ENCODE peak calls at places on chromosomes 11 and 22, in six cellular contexts. One of them, this sample, is unnamed.

GRCh38 chr11:9752091-9752490 is 88.2 kb downstream of the SWAP70 start:
- DNase-seq in CD8-positive, alpha-beta T cell: no peak
- DNase-seq in IMR-90: peak
- DNase-seq in AG10803: no peak
- DNase-seq in foreskin fibroblast: peak
- DNase-seq in neural progenitor cell: no peak
- DNase-seq in this sample: no peak

GRCh38 chr11:65522640-65523322 is 2.1 kb upstream of the SCYL1 start:
- DNase-seq in CD8-positive, alpha-beta T cell: no peak
- DNase-seq in IMR-90: no peak
- DNase-seq in AG10803: no peak
- DNase-seq in foreskin fibroblast: no peak
- DNase-seq in neural progenitor cell: no peak
- DNase-seq in this sample: peak

GRCh38 chr11:25068451-25068850 is 571.6 kb downstream of the LUZP2 start:
- DNase-seq in CD8-positive, alpha-beta T cell: no peak
- DNase-seq in AG10803: no peak
- DNase-seq in IMR-90: no peak
- DNase-seq in foreskin fibroblast: no peak
- DNase-seq in neural progenitor cell: no peak
- DNase-seq in this sample: no peak

GRCh38 chr22:45717787-45718186 is 46.2 kb downstream of the ATXN10 start:
- DNase-seq in neural progenitor cell: no peak
- DNase-seq in foreskin fibroblast: peak
- DNase-seq in AG10803: peak
- DNase-seq in CD8-positive, alpha-beta T cell: no peak
- DNase-seq in IMR-90: peak
- DNase-seq in this sample: no peak

GRCh38 chr11:44304091-44305084 is 5.6 kb downstream of the ALX4 start:
- DNase-seq in foreskin fibroblast: no peak
- DNase-seq in neural progenitor cell: peak
- DNase-seq in AG10803: no peak
- DNase-seq in CD8-positive, alpha-beta T cell: no peak
- DNase-seq in IMR-90: no peak
- DNase-seq in this sample: no peak

GRCh38 chr11:6196396-6196795 is 2.6 kb upstream of the OR52W1 start:
- DNase-seq in AG10803: no peak
- DNase-seq in CD8-positive, alpha-beta T cell: no peak
- DNase-seq in IMR-90: no peak
- DNase-seq in foreskin fibroblast: no peak
- DNase-seq in neural progenitor cell: no peak
- DNase-seq in this sample: no peak

GRCh38 chr11:114060402-114061052 is 1.0 kb downstream of the ZBTB16 start:
- DNase-seq in foreskin fibroblast: peak
- DNase-seq in IMR-90: no peak
- DNase-seq in AG10803: no peak
- DNase-seq in CD8-positive, alpha-beta T cell: peak
- DNase-seq in neural progenitor cell: peak
- DNase-seq in this sample: peak

GRCh38 chr11:113305440-113306336 is 8.7 kb upstream of the TTC12 start:
- DNase-seq in IMR-90: peak
- DNase-seq in neural progenitor cell: peak
- DNase-seq in CD8-positive, alpha-beta T cell: peak
- DNase-seq in AG10803: peak
- DNase-seq in foreskin fibroblast: peak
- DNase-seq in this sample: peak

GRCh38 chr22:29964777-29965176 is 81.8 kb downstream of the MTMR3 start:
- DNase-seq in IMR-90: no peak
- DNase-seq in AG10803: no peak
- DNase-seq in neural progenitor cell: no peak
- DNase-seq in CD8-positive, alpha-beta T cell: no peak
- DNase-seq in foreskin fibroblast: no peak
- DNase-seq in this sample: no peak

GRCh38 chr11:114059984-114060401 is 482 bp downstream of the ZBTB16 start:
- DNase-seq in CD8-positive, alpha-beta T cell: peak
- DNase-seq in IMR-90: no peak
- DNase-seq in foreskin fibroblast: peak
- DNase-seq in neural progenitor cell: peak
- DNase-seq in AG10803: no peak
- DNase-seq in this sample: no peak

GRCh38 chr11:102831128-102831708 is 12.2 kb downstream of the MMP3 start:
- DNase-seq in IMR-90: peak
- DNase-seq in neural progenitor cell: peak
- DNase-seq in foreskin fibroblast: peak
- DNase-seq in CD8-positive, alpha-beta T cell: no peak
- DNase-seq in AG10803: peak
- DNase-seq in this sample: peak

GRCh38 chr22:33073989-33074391 is 15.8 kb upstream of the SYN3 start:
- DNase-seq in CD8-positive, alpha-beta T cell: no peak
- DNase-seq in neural progenitor cell: no peak
- DNase-seq in AG10803: no peak
- DNase-seq in IMR-90: no peak
- DNase-seq in foreskin fibroblast: no peak
- DNase-seq in this sample: no peak

GRCh38 chr22:46979506-46979905 is 217.1 kb downstream of the TBC1D22A start:
- DNase-seq in AG10803: no peak
- DNase-seq in IMR-90: no peak
- DNase-seq in CD8-positive, alpha-beta T cell: no peak
- DNase-seq in neural progenitor cell: no peak
- DNase-seq in foreskin fibroblast: no peak
- DNase-seq in this sample: no peak

GRCh38 chr11:56234155-56234554 is at the start of gene OR5T2:
- DNase-seq in CD8-positive, alpha-beta T cell: no peak
- DNase-seq in IMR-90: no peak
- DNase-seq in neural progenitor cell: no peak
- DNase-seq in foreskin fibroblast: no peak
- DNase-seq in AG10803: no peak
- DNase-seq in this sample: no peak

GRCh38 chr11:12600829-12601228 is 73.4 kb upstream of the TEAD1 start:
- DNase-seq in IMR-90: no peak
- DNase-seq in AG10803: no peak
- DNase-seq in foreskin fibroblast: no peak
- DNase-seq in neural progenitor cell: no peak
- DNase-seq in CD8-positive, alpha-beta T cell: no peak
- DNase-seq in this sample: no peak

GRCh38 chr11:67520856-67521824 is 2.1 kb downstream of the CABP2 start:
- DNase-seq in CD8-positive, alpha-beta T cell: no peak
- DNase-seq in IMR-90: no peak
- DNase-seq in foreskin fibroblast: no peak
- DNase-seq in neural progenitor cell: no peak
- DNase-seq in AG10803: no peak
- DNase-seq in this sample: no peak

GRCh38 chr11:128472128-128473110 is 114.9 kb downstream of the ETS1 start:
- DNase-seq in AG10803: no peak
- DNase-seq in CD8-positive, alpha-beta T cell: peak
- DNase-seq in foreskin fibroblast: peak
- DNase-seq in IMR-90: peak
- DNase-seq in neural progenitor cell: no peak
- DNase-seq in this sample: no peak

GRCh38 chr11:57513911-57514537 is 1.5 kb downstream of the SLC43A1 start:
- DNase-seq in IMR-90: peak
- DNase-seq in neural progenitor cell: peak
- DNase-seq in AG10803: peak
- DNase-seq in CD8-positive, alpha-beta T cell: peak
- DNase-seq in foreskin fibroblast: peak
- DNase-seq in this sample: peak

GRCh38 chr22:46367707-46368191 is 32.2 kb downstream of the TRMU start:
- DNase-seq in neural progenitor cell: peak
- DNase-seq in foreskin fibroblast: peak
- DNase-seq in IMR-90: peak
- DNase-seq in AG10803: peak
- DNase-seq in CD8-positive, alpha-beta T cell: peak
- DNase-seq in this sample: peak

GRCh38 chr22:38755911-38756532 is at the start of gene SUN2:
- DNase-seq in IMR-90: peak
- DNase-seq in CD8-positive, alpha-beta T cell: peak
- DNase-seq in AG10803: peak
- DNase-seq in neural progenitor cell: peak
- DNase-seq in foreskin fibroblast: peak
- DNase-seq in this sample: peak

GRCh38 chr11:3088806-3089205 is 31.6 kb upstream of the CARS1 start:
- DNase-seq in CD8-positive, alpha-beta T cell: no peak
- DNase-seq in foreskin fibroblast: no peak
- DNase-seq in IMR-90: no peak
- DNase-seq in neural progenitor cell: no peak
- DNase-seq in AG10803: no peak
- DNase-seq in this sample: peak

GRCh38 chr11:17730137-17730536 is 4.4 kb upstream of the KCNC1 start:
- DNase-seq in neural progenitor cell: no peak
- DNase-seq in CD8-positive, alpha-beta T cell: no peak
- DNase-seq in IMR-90: no peak
- DNase-seq in AG10803: no peak
- DNase-seq in foreskin fibroblast: no peak
- DNase-seq in this sample: no peak

GRCh38 chr11:96256213-96256580 is 86.8 kb downstream of the MAML2 start:
- DNase-seq in AG10803: no peak
- DNase-seq in CD8-positive, alpha-beta T cell: no peak
- DNase-seq in foreskin fibroblast: no peak
- DNase-seq in neural progenitor cell: no peak
- DNase-seq in IMR-90: no peak
- DNase-seq in this sample: no peak

GRCh38 chr11:96254854-96255253 is 88.1 kb downstream of the MAML2 start:
- DNase-seq in foreskin fibroblast: no peak
- DNase-seq in AG10803: no peak
- DNase-seq in IMR-90: no peak
- DNase-seq in neural progenitor cell: no peak
- DNase-seq in CD8-positive, alpha-beta T cell: no peak
- DNase-seq in this sample: peak

GRCh38 chr11:96257972-96258951 is 84.7 kb downstream of the MAML2 start:
- DNase-seq in AG10803: peak
- DNase-seq in CD8-positive, alpha-beta T cell: peak
- DNase-seq in foreskin fibroblast: peak
- DNase-seq in IMR-90: peak
- DNase-seq in neural progenitor cell: no peak
- DNase-seq in this sample: no peak

GRCh38 chr11:96257036-96257435 is 86.0 kb downstream of the MAML2 start:
- DNase-seq in CD8-positive, alpha-beta T cell: no peak
- DNase-seq in neural progenitor cell: no peak
- DNase-seq in IMR-90: no peak
- DNase-seq in foreskin fibroblast: peak
- DNase-seq in AG10803: no peak
- DNase-seq in this sample: no peak

GRCh38 chr11:96256604-96257003 is 86.4 kb downstream of the MAML2 start:
- DNase-seq in CD8-positive, alpha-beta T cell: no peak
- DNase-seq in IMR-90: no peak
- DNase-seq in foreskin fibroblast: peak
- DNase-seq in neural progenitor cell: no peak
- DNase-seq in AG10803: no peak
- DNase-seq in this sample: no peak
- H3K4me3 ChIP-seq in CD8-positive, alpha-beta T cell: no peak
- H3K4me3 ChIP-seq in IMR-90: no peak
- H3K4me3 ChIP-seq in foreskin fibroblast: no peak
- H3K4me3 ChIP-seq in neural progenitor cell: no peak
- H3K4me3 ChIP-seq in AG10803: no peak
- H3K4me3 ChIP-seq in this sample: no peak

GRCh38 chr22:37304595-37305343 is 22.5 kb downstream of the CYTH4 start:
- DNase-seq in IMR-90: peak
- DNase-seq in foreskin fibroblast: peak
- DNase-seq in neural progenitor cell: peak
- DNase-seq in AG10803: no peak
- DNase-seq in CD8-positive, alpha-beta T cell: no peak
- DNase-seq in this sample: no peak

GRCh38 chr22:37303821-37304274 is 21.5 kb downstream of the CYTH4 start:
- DNase-seq in CD8-positive, alpha-beta T cell: peak
- DNase-seq in IMR-90: peak
- DNase-seq in foreskin fibroblast: peak
- DNase-seq in AG10803: peak
- DNase-seq in neural progenitor cell: no peak
- DNase-seq in this sample: peak

GRCh38 chr22:37305873-37306272 is 23.6 kb downstream of the CYTH4 start:
- DNase-seq in foreskin fibroblast: no peak
- DNase-seq in CD8-positive, alpha-beta T cell: no peak
- DNase-seq in AG10803: no peak
- DNase-seq in IMR-90: no peak
- DNase-seq in neural progenitor cell: no peak
- DNase-seq in this sample: no peak

GRCh38 chr22:37308385-37309200 is 26.3 kb downstream of the CYTH4 start:
- DNase-seq in IMR-90: no peak
- DNase-seq in AG10803: no peak
- DNase-seq in CD8-positive, alpha-beta T cell: no peak
- DNase-seq in foreskin fibroblast: no peak
- DNase-seq in neural progenitor cell: no peak
- DNase-seq in this sample: no peak

DNA sequence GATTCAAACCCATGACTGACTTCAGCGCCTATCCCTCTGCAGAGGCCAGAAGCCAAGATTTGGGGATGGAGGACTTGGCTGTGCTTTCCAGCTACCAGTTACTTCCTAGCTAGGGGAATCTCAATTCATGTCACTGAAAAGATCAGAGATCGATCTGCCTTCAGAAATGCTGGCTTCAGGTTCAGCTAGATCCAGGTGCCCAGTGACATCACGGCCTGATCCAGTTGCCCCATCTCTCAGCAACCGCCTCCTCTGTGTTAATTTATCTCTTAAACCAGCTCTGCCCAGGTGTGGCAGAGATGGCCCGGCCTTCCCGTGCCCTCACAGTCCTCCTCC is 24.2 kb downstream of the CYTH4 start:
- DNase-seq in neural progenitor cell: no peak
- DNase-seq in CD8-positive, alpha-beta T cell: no peak
- DNase-seq in foreskin fibroblast: no peak
- DNase-seq in AG10803: no peak
- DNase-seq in IMR-90: no peak
- DNase-seq in this sample: no peak
- H3K4me3 ChIP-seq in neural progenitor cell: no peak
- H3K4me3 ChIP-seq in CD8-positive, alpha-beta T cell: no peak
- H3K4me3 ChIP-seq in foreskin fibroblast: no peak
- H3K4me3 ChIP-seq in AG10803: no peak
- H3K4me3 ChIP-seq in IMR-90: no peak
- H3K4me3 ChIP-seq in this sample: no peak

DNA sequence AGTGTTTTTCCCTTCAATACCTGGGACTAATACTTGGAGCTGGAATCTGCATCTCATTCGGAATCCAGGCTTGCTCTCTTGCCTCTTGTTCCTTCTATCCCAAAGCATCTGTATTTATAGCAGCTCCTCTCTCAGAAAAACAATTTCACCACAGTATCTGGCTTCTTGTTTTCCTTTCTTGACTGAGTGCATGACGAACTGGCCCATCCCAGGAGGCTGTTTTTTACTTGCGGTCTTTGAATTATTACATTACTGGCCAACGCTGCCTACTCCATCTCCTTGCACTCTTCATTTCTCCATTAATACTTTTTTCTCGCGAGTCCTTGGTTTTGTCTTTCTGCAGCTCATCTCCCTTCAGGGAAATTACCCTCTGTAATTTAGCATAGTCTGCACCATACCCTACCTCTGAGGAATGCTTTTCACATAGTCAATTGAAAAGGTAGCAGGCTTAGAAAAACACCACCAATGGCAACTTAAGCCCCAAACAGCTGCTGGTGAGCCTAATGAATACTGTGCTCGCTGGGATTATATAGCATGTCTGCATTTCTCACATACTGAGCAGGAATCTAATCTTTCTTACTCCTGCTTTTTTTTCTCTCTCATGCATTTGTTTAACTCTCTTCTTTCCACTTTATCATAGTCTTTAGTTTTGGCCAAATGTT is 277.3 kb upstream of the SESN3 start:
- DNase-seq in CD8-positive, alpha-beta T cell: no peak
- DNase-seq in AG10803: no peak
- DNase-seq in foreskin fibroblast: no peak
- DNase-seq in IMR-90: no peak
- DNase-seq in neural progenitor cell: peak
- DNase-seq in this sample: no peak
- H3K4me3 ChIP-seq in CD8-positive, alpha-beta T cell: no peak
- H3K4me3 ChIP-seq in AG10803: no peak
- H3K4me3 ChIP-seq in foreskin fibroblast: no peak
- H3K4me3 ChIP-seq in IMR-90: no peak
- H3K4me3 ChIP-seq in neural progenitor cell: no peak
- H3K4me3 ChIP-seq in this sample: no peak

GRCh38 chr11:80702264-80702663 is 1261.4 kb upstream of the TENM4 start:
- DNase-seq in CD8-positive, alpha-beta T cell: no peak
- DNase-seq in IMR-90: no peak
- DNase-seq in foreskin fibroblast: no peak
- DNase-seq in neural progenitor cell: no peak
- DNase-seq in AG10803: no peak
- DNase-seq in this sample: no peak
- H3K4me3 ChIP-seq in CD8-positive, alpha-beta T cell: no peak
- H3K4me3 ChIP-seq in IMR-90: no peak
- H3K4me3 ChIP-seq in foreskin fibroblast: no peak
- H3K4me3 ChIP-seq in neural progenitor cell: no peak
- H3K4me3 ChIP-seq in AG10803: no peak
- H3K4me3 ChIP-seq in this sample: no peak

This sample was measured in upper lobe of right lung.